ENCODE peak calls at places on chromosomes 2 and 18, in eight cellular contexts. B is HCT116; K is CD4-positive, alpha-beta T cell; C is ureter; Y is left lung; M is neural crest cell; S is T-helper 9 cell; H is stimulated activated CD4-positive, alpha-beta T cell treated with anti-CD3 and anti-CD28 coated beads, Interleukin-1b, Interleukin-23, amount 100 ng/mL, for 24 hours. G is an unnamed sample.

GRCh38 chr2:74010087-74010541 is 25.4 kb downstream of the TET3 start:
- DNase-seq in M (no peak), C (peak), S (no peak), B (no peak), Y (peak), K (no peak), H (no peak), G (peak)

GRCh38 chr2:239245872-239246701 is 154.7 kb downstream of the HDAC4 start:
- DNase-seq in C (no peak), S (no peak), B (no peak), K (no peak), Y (no peak), M (no peak), H (no peak), G (no peak)

GRCh38 chr18:36724591-36725001 is 104.2 kb downstream of the TPGS2 start:
- DNase-seq in S (no peak), B (no peak), C (peak), M (no peak), K (no peak), H (no peak), Y (no peak), G (no peak)

GRCh38 chr2:119028327-119029174 is 86.6 kb downstream of the MARCO start:
- DNase-seq in B (peak), Y (no peak), K (no peak), H (no peak), M (peak), S (no peak), C (no peak), G (no peak)

GRCh38 chr2:229083606-229084349 is 187.3 kb downstream of the PID1 start:
- DNase-seq in B (no peak), Y (peak), M (no peak), S (no peak), C (no peak), H (no peak), K (no peak), G (no peak)

GRCh38 chr18:3330622-3331021 is 68.7 kb downstream of the MYL12B start:
- DNase-seq in S (no peak), H (no peak), C (no peak), Y (no peak), M (no peak), K (no peak), B (no peak), G (no peak)

GRCh38 chr18:55573386-55573785 is 14.6 kb downstream of the TCF4 start:
- DNase-seq in C (no peak), H (no peak), B (no peak), K (no peak), Y (no peak), S (no peak), M (no peak), G (no peak)

GRCh38 chr2:112690853-112691390 is 29.9 kb upstream of the NT5DC4 start:
- DNase-seq in H (peak), K (peak), C (peak), M (peak), Y (peak), B (peak), S (peak), G (no peak)

GRCh38 chr18:25648724-25649260 is 296.8 kb upstream of the ZNF521 start:
- DNase-seq in K (no peak), B (no peak), Y (no peak), M (no peak), C (no peak), S (no peak), H (no peak), G (no peak)

GRCh38 chr2:206615417-206616089 is 26.7 kb upstream of the FAM237A start:
- DNase-seq in K (no peak), S (no peak), M (no peak), Y (no peak), H (no peak), C (no peak), B (no peak), G (no peak)

GRCh38 chr2:204853905-204854304 is 308.6 kb downstream of the PARD3B start:
- DNase-seq in M (no peak), C (no peak), K (no peak), Y (no peak), B (no peak), H (no peak), S (no peak), G (no peak)

GRCh38 chr18:46346896-46347630 is 242.9 kb downstream of the HAUS1 start:
- DNase-seq in K (no peak), H (no peak), Y (no peak), C (no peak), B (no peak), M (no peak), S (no peak), G (no peak)

GRCh38 chr2:131105156-131105949 is at the start of gene PLEKHB2:
- DNase-seq in Y (peak), C (peak), S (peak), H (peak), B (peak), M (peak), K (peak), G (peak)

GRCh38 chr18:63828120-63828519 is 52.9 kb downstream of the SERPINB7 start:
- DNase-seq in M (no peak), B (no peak), Y (no peak), K (no peak), H (no peak), S (no peak), C (no peak), G (no peak)

GRCh38 chr18:78801011-78801410 is 178.6 kb upstream of the SALL3 start:
- DNase-seq in H (no peak), M (no peak), S (no peak), K (no peak), C (no peak), Y (no peak), B (no peak), G (no peak)

GRCh38 chr2:3267869-3268704 is 109.5 kb downstream of the EIPR1 start:
- DNase-seq in B (no peak), Y (no peak), H (no peak), M (no peak), S (no peak), K (no peak), C (no peak), G (no peak)

GRCh38 chr2:10892796-10893350 is 18.9 kb upstream of the KCNF1 start:
- DNase-seq in M (no peak), K (no peak), C (no peak), Y (no peak), H (no peak), S (no peak), B (no peak), G (no peak)

GRCh38 chr2:120832296-120833070 is 96.8 kb downstream of the GLI2 start:
- DNase-seq in B (no peak), Y (peak), C (no peak), M (no peak), H (no peak), S (no peak), K (no peak), G (no peak)

GRCh38 chr2:8268172-8268783 is 413.6 kb upstream of the ID2 start:
- DNase-seq in S (no peak), B (no peak), M (no peak), K (no peak), C (no peak), Y (no peak), H (no peak), G (no peak)

GRCh38 chr2:28557389-28558119 is 61.7 kb downstream of the PLB1 start:
- DNase-seq in B (no peak), C (no peak), H (no peak), M (no peak), Y (no peak), S (no peak), K (no peak), G (no peak)

GRCh38 chr2:71607490-71607889 is 154.1 kb downstream of the DYSF start:
- DNase-seq in B (no peak), M (no peak), S (no peak), H (no peak), K (no peak), C (peak), Y (peak), G (no peak)

GRCh38 chr2:109654316-109655050 is 40.3 kb downstream of the SOWAHC start:
- DNase-seq in Y (no peak), S (no peak), K (no peak), C (no peak), H (no peak), M (no peak), B (no peak), G (no peak)

GRCh38 chr18:46378126-46378863 is 274.1 kb downstream of the HAUS1 start:
- DNase-seq in K (no peak), B (no peak), S (no peak), M (no peak), Y (no peak), C (no peak), H (no peak), G (no peak)

GRCh38 chr2:162126145-162126926 is 25.7 kb downstream of the GCG start:
- DNase-seq in K (no peak), M (no peak), H (no peak), B (no peak), Y (no peak), C (no peak), S (no peak), G (no peak)

G was measured in DMS 273 treated with DMSO at 0.1 percent for 48 hours.